ENCODE peak calls at places on chromosomes 1 and 21, in four cellular contexts. Z is dorsolateral prefrontal cortex, I is heart left ventricle, U is GM06990. O is an unnamed sample.

GRCh38 chr1:24870551-24871195 is 59.4 kb downstream of the RUNX3 start:
- DNase-seq in U (no peak), I (no peak), Z (no peak), O (no peak)

GRCh38 chr1:153490272-153491051 is 30.0 kb upstream of the S100A7 start:
- DNase-seq in I (no peak), Z (no peak), U (no peak), O (peak)

GRCh38 chr1:12748778-12749355 is 2.9 kb downstream of the CFAP107 start:
- DNase-seq in I (no peak), U (no peak), Z (no peak), O (no peak)

GRCh38 chr1:114269539-114269938 is 115.9 kb upstream of the SYT6 start:
- DNase-seq in U (no peak), I (no peak), Z (no peak), O (no peak)

GRCh38 chr1:20840731-20841130 is 53.6 kb upstream of the HP1BP3 start:
- DNase-seq in U (no peak), Z (no peak), I (no peak), O (no peak)

GRCh38 chr1:156852414-156852874 is 6.5 kb downstream of the INSRR start:
- DNase-seq in U (no peak), Z (peak), I (peak), O (no peak)

GRCh38 chr1:213366141-213366831 is 315.2 kb downstream of the RPS6KC1 start:
- DNase-seq in I (no peak), Z (no peak), U (no peak), O (no peak)

GRCh38 chr1:56563568-56563967 is 15.8 kb downstream of the PLPP3 start:
- DNase-seq in I (no peak), Z (no peak), U (no peak), O (no peak)

GRCh38 chr1:67572594-67573221 is 112.3 kb upstream of the GADD45A start:
- DNase-seq in U (no peak), Z (no peak), I (peak), O (no peak)

GRCh38 chr1:9313576-9313975 is 20.9 kb downstream of the SPSB1 start:
- DNase-seq in I (peak), Z (no peak), U (no peak), O (no peak)

GRCh38 chr1:110370827-110371226 is 20.0 kb downstream of the SLC16A4 start:
- DNase-seq in I (no peak), Z (no peak), U (no peak), O (no peak)

GRCh38 chr1:78339490-78339889 is 151.3 kb upstream of the PTGFR start:
- DNase-seq in I (no peak), U (no peak), Z (no peak), O (no peak)

GRCh38 chr1:49298304-49298703 is 521.6 kb upstream of the BEND5 start:
- DNase-seq in I (no peak), U (no peak), Z (no peak), O (peak)
- H3K4me3 ChIP-seq in I (no peak), U (no peak), Z (no peak), O (no peak)

GRCh38 chr1:85692730-85693314 is 15.4 kb downstream of the ZNHIT6 start:
- DNase-seq in U (no peak), I (no peak), Z (no peak), O (peak)
- TF ChIP-seq CTCF in U (peak), I (peak), Z (peak), O (no peak)

DNA sequence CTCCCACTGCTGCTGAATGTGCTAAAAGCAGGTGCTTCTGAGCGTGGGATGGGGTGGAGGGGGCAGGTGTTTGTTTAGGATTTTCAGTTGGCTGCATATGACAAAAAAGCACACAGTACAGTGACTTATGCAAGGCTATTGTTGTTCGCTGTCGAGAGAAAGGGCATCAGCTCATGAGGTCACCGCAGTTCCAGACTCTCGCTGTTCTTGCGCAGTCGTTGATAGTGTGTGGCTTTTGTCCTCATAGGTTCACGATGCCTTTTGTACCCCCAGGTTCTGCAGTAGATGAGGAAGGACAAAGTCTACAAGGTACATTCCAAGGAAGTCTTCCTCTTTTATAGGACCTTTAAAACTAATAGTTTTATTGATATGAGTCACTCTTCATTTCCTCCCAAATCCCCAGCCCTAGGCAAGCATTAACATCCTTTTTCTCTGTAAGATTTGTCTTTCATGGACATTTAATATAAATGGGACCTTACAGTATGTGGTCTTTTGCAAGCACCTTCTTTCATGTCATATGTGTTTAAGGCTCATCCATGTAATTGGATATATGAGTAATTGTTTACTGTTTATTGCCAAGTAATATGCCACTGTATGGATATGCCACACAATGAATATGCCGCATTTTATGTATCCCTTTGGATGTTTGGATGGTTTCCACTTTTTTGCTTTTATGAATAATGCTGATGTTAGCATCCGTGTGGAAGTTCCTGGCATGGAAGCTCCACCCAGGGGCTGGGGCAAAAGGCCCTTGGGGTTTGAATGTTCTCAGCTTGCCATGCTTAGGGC is 14.5 kb upstream of the NLRP3 start:
- DNase-seq in U (no peak), I (no peak), Z (no peak), O (no peak)
- H3K4me3 ChIP-seq in U (no peak), I (no peak), Z (no peak), O (no peak)

GRCh38 chr1:27872802-27873665 is 690 bp downstream of the THEMIS2 start:
- DNase-seq in I (no peak), U (peak), Z (peak), O (no peak)

GRCh38 chr1:27872059-27872801 is at the start of gene THEMIS2:
- DNase-seq in I (peak), Z (peak), U (peak), O (no peak)

GRCh38 chr1:27869719-27870085 is 2.6 kb upstream of the THEMIS2 start:
- DNase-seq in Z (no peak), I (no peak), U (no peak), O (no peak)

GRCh38 chr1:27868556-27868931 is 3.8 kb upstream of the THEMIS2 start:
- DNase-seq in Z (no peak), U (no peak), I (no peak), O (no peak)

GRCh38 chr1:27868932-27869718 is 3.2 kb upstream of the THEMIS2 start:
- DNase-seq in Z (peak), I (no peak), U (peak), O (no peak)
- TF ChIP-seq CTCF in Z (no peak), I (no peak), U (no peak), O (no peak)

GRCh38 chr1:172748201-172748600 is 89.3 kb downstream of the FASLG start:
- DNase-seq in Z (no peak), I (no peak), U (no peak), O (no peak)

GRCh38 chr1:172746091-172746949 is 87.4 kb downstream of the FASLG start:
- DNase-seq in I (no peak), U (peak), Z (no peak), O (peak)

GRCh38 chr1:172745014-172745413 is 86.1 kb downstream of the FASLG start:
- DNase-seq in I (no peak), Z (no peak), U (peak), O (peak)

GRCh38 chr1:172742599-172743500 is 83.9 kb downstream of the FASLG start:
- DNase-seq in I (no peak), Z (no peak), U (no peak), O (no peak)
- H3K4me3 ChIP-seq in I (no peak), Z (no peak), U (no peak), O (no peak)

GRCh38 chr21:37073417-37074194 is 552 bp downstream of the TTC3 start:
- DNase-seq in Z (peak), U (peak), I (peak), O (no peak)
- TF ChIP-seq CTCF in Z (no peak), U (peak), I (peak), O (no peak)

GRCh38 chr1:39228263-39228662 is 23.8 kb downstream of the MACF1 start:
- DNase-seq in Z (no peak), U (no peak), I (no peak), O (no peak)

GRCh38 chr1:39229504-39229903 is 25.0 kb downstream of the MACF1 start:
- DNase-seq in I (no peak), U (no peak), Z (no peak), O (no peak)

GRCh38 chr1:39226836-39227235 is 22.3 kb downstream of the MACF1 start:
- DNase-seq in U (no peak), Z (no peak), I (no peak), O (no peak)

GRCh38 chr1:39220900-39221870 is 16.7 kb downstream of the MACF1 start:
- DNase-seq in Z (no peak), U (no peak), I (no peak), O (no peak)

GRCh38 chr1:39224295-39224829 is 19.9 kb downstream of the MACF1 start:
- DNase-seq in U (no peak), I (no peak), Z (no peak), O (no peak)
- H3K4me3 ChIP-seq in U (no peak), I (no peak), Z (no peak), O (no peak)

O was measured in astrocyte of the cerebellum.